ENCODE peak calls at places on chromosomes 7 and 10, in six cellular contexts. Y is mesendoderm, J is neuronal stem cell, I is IMR-90, H is H9, C is mesenchymal stem cell. Z is an unnamed sample. For H3K4me1, the result is how much of the 10 kb centered on the place peaks cover.

GRCh38 chr10:75122505-75122904 is 11.0 kb downstream of the SAMD8 start:
- DNase-seq in Y (no peak), J (no peak), I (no peak), H (no peak), C (no peak), Z (no peak)

GRCh38 chr10:26987851-26988250 is 112.4 kb downstream of the ANKRD26 start:
- DNase-seq in Y (no peak), J (no peak), I (no peak), H (no peak), C (no peak), Z (no peak)

GRCh38 chr7:76505168-76506080 is 4.9 kb upstream of the UPK3B start:
- DNase-seq in Y (no peak), J (no peak), I (no peak), H (peak), C (no peak), Z (no peak)

GRCh38 chr10:69910566-69910965 is 108.9 kb downstream of the COL13A1 start:
- DNase-seq in Y (no peak), J (no peak), I (no peak), H (no peak), C (no peak), Z (no peak)

GRCh38 chr7:7210475-7211237 is 28.3 kb downstream of the C1GALT1 start:
- DNase-seq in Y (peak), J (no peak), I (no peak), H (peak), C (no peak), Z (no peak)

GRCh38 chr7:102122026-102122425 is 164.6 kb upstream of the SH2B2 start:
- DNase-seq in Y (no peak), J (no peak), I (peak), H (no peak), C (peak), Z (peak)

GRCh38 chr7:140367528-140367927 is 30.8 kb downstream of the SLC37A3 start:
- DNase-seq in Y (no peak), J (no peak), I (no peak), H (no peak), C (no peak), Z (no peak)

GRCh38 chr10:44045020-44045419 is 339.9 kb downstream of the CXCL12 start:
- DNase-seq in Y (no peak), J (no peak), I (no peak), H (no peak), C (peak), Z (peak)

GRCh38 chr7:138773817-138774216 is 24.0 kb upstream of the TMEM213 start:
- DNase-seq in Y (peak), J (no peak), I (no peak), H (peak), C (no peak), Z (no peak)

GRCh38 chr7:17061443-17061842 is 179.7 kb upstream of the AGR3 start:
- DNase-seq in Y (no peak), J (no peak), I (no peak), H (no peak), C (no peak), Z (no peak)

GRCh38 chr7:85749715-85750453 is 563.0 kb upstream of the SEMA3D start:
- DNase-seq in Y (peak), J (no peak), I (no peak), H (peak), C (no peak), Z (no peak)

GRCh38 chr10:84715911-84716310 is 387.5 kb downstream of the CCSER2 start:
- DNase-seq in Y (peak), J (peak), I (peak), H (peak), C (no peak), Z (peak)

DNA sequence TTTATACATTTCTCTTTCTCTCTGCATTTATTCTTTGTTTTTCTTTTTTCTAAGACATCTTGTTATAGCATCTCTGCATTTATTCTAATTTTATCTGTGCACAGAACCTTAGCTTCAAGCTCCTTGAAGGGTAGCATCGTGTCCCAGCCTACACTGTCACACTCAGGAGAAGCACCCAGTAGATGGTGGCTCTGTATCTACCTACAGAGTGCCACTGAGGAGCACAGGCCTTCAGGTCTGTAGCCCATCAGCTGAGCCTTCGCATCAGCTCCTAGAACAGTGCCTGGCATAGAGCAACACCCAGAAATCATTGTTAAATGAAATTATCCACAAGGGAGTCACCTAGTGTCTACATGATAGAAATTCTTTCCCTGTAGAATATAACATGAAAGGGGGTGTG is 203.0 kb upstream of the KLF14 start:
- DNase-seq in Y (no peak), J (no peak), I (no peak), H (no peak), C (no peak), Z (no peak)
- H3K4me1 ChIP-seq in Y (under half), J (under half), I (under half), H (under half), C (under half), Z (under half)

GRCh38 chr10:89299031-89299430 is 2.8 kb upstream of the IFIT2 start:
- DNase-seq in Y (no peak), J (no peak), I (no peak), H (no peak), C (no peak), Z (no peak)

GRCh38 chr10:89303161-89303560 is 1.3 kb downstream of the IFIT2 start:
- DNase-seq in Y (no peak), J (no peak), I (no peak), H (no peak), C (no peak), Z (no peak)

GRCh38 chr10:89302628-89303027 is 782 bp downstream of the IFIT2 start:
- DNase-seq in Y (no peak), J (no peak), I (no peak), H (no peak), C (no peak), Z (no peak)

GRCh38 chr10:89301231-89301630 is 615 bp upstream of the IFIT2 start:
- DNase-seq in Y (no peak), J (no peak), I (peak), H (no peak), C (peak), Z (peak)

GRCh38 chr10:89301721-89302445 is at the start of gene IFIT2:
- DNase-seq in Y (no peak), J (no peak), I (peak), H (no peak), C (peak), Z (peak)
- H3K23ac ChIP-seq in Y (no peak), J (no peak), I (peak), H (no peak), C (no peak), Z (no peak)

GRCh38 chr10:103839867-103840746 is 15.3 kb downstream of the SH3PXD2A start:
- DNase-seq in Y (peak), J (no peak), I (no peak), H (peak), C (peak), Z (no peak)

GRCh38 chr10:103838851-103839512 is 16.4 kb downstream of the SH3PXD2A start:
- DNase-seq in Y (no peak), J (no peak), I (no peak), H (no peak), C (no peak), Z (no peak)

GRCh38 chr10:103841519-103841918 is 13.9 kb downstream of the SH3PXD2A start:
- DNase-seq in Y (no peak), J (no peak), I (no peak), H (no peak), C (no peak), Z (no peak)

GRCh38 chr10:103839513-103839864 is 15.9 kb downstream of the SH3PXD2A start:
- DNase-seq in Y (no peak), J (no peak), I (no peak), H (no peak), C (no peak), Z (no peak)

GRCh38 chr10:103840747-103841085 is 14.7 kb downstream of the SH3PXD2A start:
- DNase-seq in Y (peak), J (no peak), I (no peak), H (no peak), C (no peak), Z (no peak)
- H3K9ac ChIP-seq in Y (peak), J (no peak), I (no peak), H (no peak), C (no peak), Z (no peak)

GRCh38 chr10:110793128-110793812 is 78.5 kb upstream of the PDCD4 start:
- DNase-seq in Y (no peak), J (no peak), I (no peak), H (no peak), C (no peak), Z (no peak)
- H3K4me1 ChIP-seq in Y (under half), J (under half), I (under half), H (under half), C (under half), Z (under half)

GRCh38 chr10:3848768-3849643 is 64.0 kb upstream of the KLF6 start:
- DNase-seq in Y (no peak), J (no peak), I (peak), H (no peak), C (no peak), Z (no peak)
- H3K23ac ChIP-seq in Y (no peak), J (no peak), I (peak), H (no peak), C (no peak), Z (no peak)

DNA sequence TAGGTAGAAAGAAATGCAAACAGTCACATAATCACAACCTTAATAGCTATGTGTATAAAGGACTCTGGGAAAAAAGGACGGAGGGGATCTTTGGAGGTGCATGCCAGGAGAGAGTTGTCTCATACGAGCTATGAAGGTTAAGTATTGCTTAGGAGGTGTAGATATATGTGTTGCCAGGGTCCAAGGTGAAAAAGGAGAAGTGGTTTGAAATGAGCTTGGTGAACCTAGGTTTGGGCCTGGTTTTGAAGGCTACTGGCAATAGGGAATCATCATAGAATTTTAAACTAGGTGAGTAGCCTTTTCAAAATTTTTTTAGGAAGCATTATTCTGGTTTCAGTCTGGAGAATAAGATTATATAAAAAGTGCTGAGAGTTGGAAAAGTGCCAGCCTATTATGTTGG is 336.8 kb downstream of the AUTS2 start:
- DNase-seq in Y (no peak), J (no peak), I (no peak), H (no peak), C (no peak), Z (no peak)
- H3K9ac ChIP-seq in Y (no peak), J (no peak), I (no peak), H (no peak), C (no peak), Z (no peak)

DNA sequence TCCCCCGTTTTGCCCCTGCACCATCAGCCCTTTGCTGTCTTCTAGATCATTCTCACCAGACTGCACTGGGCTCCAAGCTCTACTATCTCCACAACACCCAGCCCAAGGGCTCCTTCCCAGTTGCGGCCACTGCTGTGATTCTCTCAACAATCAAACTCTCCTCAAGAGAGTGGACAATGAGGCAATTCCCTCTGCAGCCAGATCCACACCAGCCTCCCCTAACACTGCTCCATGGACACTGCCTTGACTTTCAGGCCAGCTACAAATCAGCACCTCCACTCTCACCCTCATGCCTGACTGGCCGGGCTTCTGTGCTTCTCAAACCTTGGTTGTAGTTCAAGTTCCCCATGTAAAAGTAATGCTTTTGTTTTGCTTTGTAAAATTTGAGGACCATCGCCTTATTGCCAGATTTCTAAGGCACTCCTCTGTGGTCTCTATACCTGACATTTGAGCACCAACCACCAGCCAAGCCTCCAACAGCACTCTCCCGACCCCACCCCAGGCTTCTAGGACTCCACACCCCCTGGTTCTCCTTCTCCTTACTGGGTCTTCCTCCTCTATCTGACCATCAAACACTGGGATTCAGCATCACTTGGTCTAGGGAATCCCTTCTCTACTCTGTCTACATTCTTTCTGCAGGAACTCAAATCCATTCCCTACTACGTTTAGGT is 45.4 kb downstream of the PPIF start:
- DNase-seq in Y (no peak), J (no peak), I (no peak), H (no peak), C (no peak), Z (no peak)
- H3K4me1 ChIP-seq in Y (under half), J (under half), I (under half), H (under half), C (under half), Z (under half)

GRCh38 chr7:30936650-30937245 is 25.1 kb downstream of the AQP1 start:
- DNase-seq in Y (no peak), J (no peak), I (no peak), H (no peak), C (no peak), Z (no peak)
- H3K23ac ChIP-seq in Y (no peak), J (peak), I (no peak), H (no peak), C (no peak), Z (no peak)

GRCh38 chr10:114681542-114681941 is 23.5 kb upstream of the ABLIM1 start:
- DNase-seq in Y (no peak), J (no peak), I (peak), H (no peak), C (peak), Z (no peak)
- H3K9ac ChIP-seq in Y (no peak), J (no peak), I (no peak), H (no peak), C (no peak), Z (no peak)